ENCODE peak calls at places on chromosomes 3 and 15, in four cellular contexts. X is mammary epithelial cell; Y is CD8-positive, alpha-beta T cell; E is right cardiac atrium. H is an unnamed sample. For H3K4me1, the result is how much of the 10 kb centered on the place peaks cover.

GRCh38 chr3:196016485-196016884 is 65.4 kb downstream of the TFRC start:
- DNase-seq in Y (no peak), X (peak), E (no peak), H (no peak)

GRCh38 chr15:69782809-69783208 is 314.9 kb downstream of the TLE3 start:
- DNase-seq in Y (peak), X (no peak), E (no peak), H (no peak)

GRCh38 chr3:195751584-195751983 is 30.8 kb downstream of the MUC20 start:
- DNase-seq in E (no peak), X (no peak), Y (no peak), H (peak)

GRCh38 chr3:152352559-152352958 is 83.8 kb downstream of the MBNL1 start:
- DNase-seq in E (no peak), Y (no peak), X (no peak), H (no peak)

GRCh38 chr3:17433866-17434265 is 308.6 kb downstream of the TBC1D5 start:
- DNase-seq in Y (no peak), X (no peak), E (no peak), H (no peak)

GRCh38 chr3:151227438-151228290 is 24.6 kb upstream of the GPR171 start:
- DNase-seq in X (peak), Y (peak), E (peak), H (peak)

GRCh38 chr3:128502-128901 is 68.1 kb upstream of the CHL1 start:
- DNase-seq in X (no peak), E (no peak), Y (no peak), H (no peak)

GRCh38 chr3:177731644-177732268 is 534.5 kb upstream of the TBL1XR1 start:
- DNase-seq in X (peak), Y (no peak), E (no peak), H (no peak)

GRCh38 chr15:38149315-38149714 is 103.3 kb upstream of the SPRED1 start:
- DNase-seq in E (no peak), Y (no peak), X (no peak), H (no peak)

GRCh38 chr3:134463676-134464611 is 21.8 kb downstream of the ANAPC13 start:
- DNase-seq in Y (no peak), E (peak), X (peak), H (peak)

GRCh38 chr15:44101286-44101685 is 93.8 kb downstream of the FRMD5 start:
- DNase-seq in X (no peak), Y (no peak), E (no peak), H (no peak)

GRCh38 chr3:183148056-183148455 is 14.5 kb downstream of the LAMP3 start:
- DNase-seq in Y (no peak), E (no peak), X (peak), H (no peak)

GRCh38 chr3:49720383-49721164 is 1.1 kb upstream of the AMIGO3 start:
- DNase-seq in X (no peak), Y (no peak), E (peak), H (no peak)

GRCh38 chr3:107939621-107940236 is 151.1 kb downstream of the CD47 start:
- DNase-seq in E (no peak), Y (no peak), X (no peak), H (no peak)

GRCh38 chr15:81893182-81893833 is 152.5 kb downstream of the MEX3B start:
- DNase-seq in E (no peak), X (no peak), Y (no peak), H (no peak)

GRCh38 chr3:49930922-49931321 is 1.3 kb upstream of the MON1A start:
- DNase-seq in X (no peak), Y (no peak), E (no peak), H (no peak)

GRCh38 chr3:23953523-23953922 is 8.4 kb downstream of the NR1D2 start:
- DNase-seq in Y (no peak), E (no peak), X (no peak), H (no peak)

GRCh38 chr3:189841474-189842205 is 210.5 kb downstream of the TP63 start:
- DNase-seq in Y (no peak), E (no peak), X (peak), H (no peak)

GRCh38 chr3:43001094-43001553 is 22.0 kb downstream of the GASK1A start:
- DNase-seq in X (peak), E (peak), Y (no peak), H (peak)

GRCh38 chr3:119809249-119810017 is 27.5 kb downstream of the NR1I2 start:
- DNase-seq in X (no peak), E (peak), Y (no peak), H (no peak)

GRCh38 chr3:133441867-133442270 is 42.0 kb downstream of the BFSP2 start:
- DNase-seq in E (no peak), X (no peak), Y (no peak), H (no peak)

GRCh38 chr3:107128942-107129341 is 248.3 kb upstream of the CCDC54 start:
- DNase-seq in E (no peak), Y (no peak), X (no peak), H (no peak)

GRCh38 chr3:50204804-50205718 is at the start of gene SLC38A3:
- DNase-seq in E (peak), X (no peak), Y (peak), H (peak)

GRCh38 chr3:143314291-143315093 is 194.9 kb downstream of the CHST2 start:
- DNase-seq in E (no peak), Y (no peak), X (no peak), H (no peak)

GRCh38 chr3:88059380-88060160 is 515 bp downstream of the ZNF654 start:
- DNase-seq in E (no peak), X (no peak), Y (no peak), H (no peak)

GRCh38 chr3:171183042-171183441 is 156.5 kb upstream of the SLC2A2 start:
- DNase-seq in E (no peak), Y (no peak), X (no peak), H (no peak)

GRCh38 chr3:42698911-42699230 is 3.7 kb downstream of the HHATL start:
- DNase-seq in E (peak), Y (no peak), X (no peak), H (peak)

GRCh38 chr3:71461749-71462483 is 121.6 kb downstream of the FOXP1 start:
- DNase-seq in Y (no peak), E (no peak), X (no peak), H (no peak)

GRCh38 chr3:13530241-13531009 is 18.5 kb upstream of the FBLN2 start:
- DNase-seq in X (no peak), Y (no peak), E (peak), H (peak)

GRCh38 chr3:160401301-160402095 is 2.0 kb downstream of the SMC4 start:
- DNase-seq in X (peak), E (no peak), Y (no peak), H (no peak)

GRCh38 chr3:18188491-18188890 is 236.6 kb downstream of the SATB1 start:
- DNase-seq in E (no peak), X (no peak), Y (no peak), H (no peak)

GRCh38 chr15:70095387-70096214 is 2.1 kb downstream of the TLE3 start:
- DNase-seq in Y (peak), X (peak), E (peak), H (peak)

GRCh38 chr3:188821998-188822397 is 349.8 kb upstream of the TPRG1 start:
- DNase-seq in E (no peak), X (no peak), Y (no peak), H (no peak)

GRCh38 chr3:11074441-11074840 is 79.9 kb upstream of the HRH1 start:
- DNase-seq in Y (no peak), X (no peak), E (no peak), H (no peak)

GRCh38 chr15:65089206-65089824 is 12.8 kb downstream of the KBTBD13 start:
- DNase-seq in X (no peak), Y (no peak), E (peak), H (no peak)

GRCh38 chr3:97957617-97958311 is 14.5 kb downstream of the RIOX2 start:
- DNase-seq in X (no peak), Y (no peak), E (no peak), H (peak)

GRCh38 chr3:71579934-71580318 is 3.6 kb downstream of the FOXP1 start:
- DNase-seq in Y (no peak), X (peak), E (no peak), H (no peak)

GRCh38 chr3:196111939-196112386 is 30.1 kb upstream of the TFRC start:
- DNase-seq in E (no peak), Y (no peak), X (no peak), H (no peak)

DNA sequence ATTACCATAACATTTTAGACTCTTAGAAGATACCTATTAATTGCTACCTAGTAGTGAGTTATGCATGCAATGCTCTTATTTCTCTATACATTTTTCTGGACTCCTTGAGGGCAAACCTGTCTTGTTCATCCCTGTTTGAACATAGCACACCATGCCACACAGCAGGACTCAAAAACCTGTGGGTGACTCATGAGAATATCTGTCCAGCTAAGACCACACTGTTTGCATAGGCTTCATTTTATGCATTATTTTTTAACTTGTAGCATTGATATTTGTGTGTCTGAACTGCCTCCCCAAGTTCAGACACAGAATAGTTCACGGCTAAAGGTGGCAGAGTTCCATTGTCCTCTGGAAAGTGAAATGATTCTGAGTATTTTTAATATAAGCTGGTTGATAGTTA is 1.8 kb downstream of the LMCD1 start:
- DNase-seq in E (no peak), X (peak), Y (no peak), H (no peak)
- H3K4me1 ChIP-seq in E (under half), X (under half), Y (under half), H (half or more)

GRCh38 chr15:62059108-62059817 is 984 bp downstream of the VPS13C start:
- DNase-seq in E (no peak), Y (no peak), X (peak), H (no peak)
- H3K4me3 ChIP-seq in E (peak), Y (peak), X (peak), H (peak)

DNA sequence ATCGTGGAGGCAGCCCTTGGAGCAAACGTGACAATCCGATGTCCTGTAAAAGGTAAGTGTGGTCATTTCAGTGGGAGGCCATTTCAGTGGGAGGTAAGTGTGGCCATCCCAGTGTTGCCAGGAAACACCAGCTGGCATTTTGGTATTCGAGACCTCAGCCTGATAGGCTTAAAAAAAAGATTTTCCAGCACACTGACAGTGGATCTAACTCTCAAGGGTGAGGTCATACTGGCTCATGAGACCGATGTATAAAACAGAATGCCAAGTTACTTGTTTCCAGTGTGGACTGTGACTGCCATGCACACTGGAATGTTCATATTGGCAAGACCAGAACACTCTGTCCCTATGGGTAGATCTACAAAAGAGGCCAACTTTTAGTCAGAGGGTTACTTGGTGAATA is 244.4 kb upstream of the GOLGA6L4 start:
- DNase-seq in E (no peak), X (no peak), Y (no peak), H (no peak)
- H3K4me1 ChIP-seq in E (under half), X (under half), Y (under half), H (under half)

DNA sequence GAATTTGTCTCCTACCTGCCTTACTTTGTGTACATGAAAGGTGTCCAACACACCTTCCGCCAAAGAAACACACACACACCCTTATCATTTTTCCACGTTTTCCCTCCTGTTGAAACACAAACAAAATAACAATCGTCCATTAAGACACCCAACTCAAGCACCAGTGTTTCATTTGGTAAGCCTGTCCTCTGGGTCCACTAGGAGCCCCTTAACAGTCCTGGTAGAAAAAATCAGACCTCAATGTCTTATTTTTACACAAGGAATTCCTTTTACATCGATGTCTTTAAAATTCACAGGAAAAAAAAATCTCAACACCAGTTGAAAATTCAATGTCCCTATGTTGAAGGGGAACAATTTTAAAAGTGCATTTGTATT is 4.0 kb downstream of the HES1 start:
- DNase-seq in Y (no peak), E (no peak), X (no peak), H (no peak)
- H3K4me3 ChIP-seq in Y (no peak), E (no peak), X (no peak), H (peak)

DNA sequence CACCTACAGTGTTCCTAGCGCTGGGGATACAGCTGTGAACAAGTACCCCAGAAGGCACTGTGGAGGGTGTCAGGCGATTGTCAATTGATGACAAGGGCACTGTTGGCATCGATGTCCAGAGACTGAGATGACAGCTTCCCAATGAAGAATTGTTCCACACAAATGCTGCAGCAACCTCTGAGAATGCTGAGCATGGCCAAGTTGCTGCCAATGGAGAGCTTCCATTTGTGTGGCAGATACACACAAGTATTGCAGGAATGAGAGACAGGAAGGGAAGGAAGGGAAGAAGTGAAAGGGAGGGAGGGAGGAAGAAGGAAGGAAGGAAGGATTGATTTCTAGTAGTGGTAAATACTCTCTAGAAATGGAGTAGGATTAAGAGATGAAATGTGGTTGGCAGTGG is 21.9 kb downstream of the LRTM1 start:
- DNase-seq in X (no peak), E (no peak), Y (no peak), H (no peak)
- H3K4me1 ChIP-seq in X (under half), E (under half), Y (under half), H (under half)

GRCh38 chr15:90099072-90099867 is 3.0 kb downstream of the IDH2 start:
- DNase-seq in X (no peak), E (no peak), Y (peak), H (no peak)
- H3K4me3 ChIP-seq in X (no peak), E (no peak), Y (peak), H (peak)